ENCODE peak calls at places on chromosomes 12 and 14, in five cellular contexts. One of them, this sample, is unnamed.

GRCh38 chr14:71713061-71713850 is 219.0 kb upstream of the RGS6 start:
- DNase-seq in A549: no peak
- DNase-seq in Peyer's patch: no peak
- DNase-seq in suprapubic skin: no peak
- DNase-seq in IMR-90: peak; percentile 57
- DNase-seq in this sample: no peak

GRCh38 chr14:93533437-93533836 is 102.7 kb downstream of the UNC79 start:
- DNase-seq in A549: no peak
- DNase-seq in Peyer's patch: no peak
- DNase-seq in suprapubic skin: no peak
- DNase-seq in IMR-90: no peak
- DNase-seq in this sample: no peak

GRCh38 chr14:29144598-29144997 is 378.0 kb downstream of the FOXG1 start:
- DNase-seq in A549: no peak
- DNase-seq in Peyer's patch: no peak
- DNase-seq in suprapubic skin: no peak
- DNase-seq in IMR-90: peak; percentile 99
- DNase-seq in this sample: no peak

GRCh38 chr14:104396682-104397470 is 182.7 kb upstream of the C14orf180 start:
- DNase-seq in A549: no peak
- DNase-seq in Peyer's patch: no peak
- DNase-seq in suprapubic skin: no peak
- DNase-seq in IMR-90: no peak
- DNase-seq in this sample: no peak

GRCh38 chr12:67774983-67775587 is 126.5 kb downstream of the DYRK2 start:
- DNase-seq in A549: no peak
- DNase-seq in Peyer's patch: no peak
- DNase-seq in suprapubic skin: no peak
- DNase-seq in IMR-90: peak; percentile 8
- DNase-seq in this sample: no peak

GRCh38 chr12:10220398-10221077 is 7.9 kb downstream of the GABARAPL1 start:
- DNase-seq in A549: no peak
- DNase-seq in Peyer's patch: no peak
- DNase-seq in suprapubic skin: peak; percentile 86
- DNase-seq in IMR-90: peak; percentile 64
- DNase-seq in this sample: no peak

GRCh38 chr12:131720921-131721320 is 10.0 kb downstream of the SFSWAP start:
- DNase-seq in A549: no peak
- DNase-seq in Peyer's patch: no peak
- DNase-seq in suprapubic skin: no peak
- DNase-seq in IMR-90: no peak
- DNase-seq in this sample: no peak

GRCh38 chr12:71447691-71448660 is 8.4 kb downstream of the LGR5 start:
- DNase-seq in A549: no peak
- DNase-seq in Peyer's patch: no peak
- DNase-seq in suprapubic skin: no peak
- DNase-seq in IMR-90: no peak
- DNase-seq in this sample: no peak

GRCh38 chr12:56723889-56724659 is 1.0 kb downstream of the NACA start:
- DNase-seq in A549: no peak
- DNase-seq in Peyer's patch: no peak
- DNase-seq in suprapubic skin: no peak
- DNase-seq in IMR-90: peak; percentile 86
- DNase-seq in this sample: peak; percentile 91

GRCh38 chr14:70045296-70045695 is 143.5 kb downstream of the SLC8A3 start:
- DNase-seq in A549: no peak
- DNase-seq in Peyer's patch: no peak
- DNase-seq in suprapubic skin: no peak
- DNase-seq in IMR-90: no peak
- DNase-seq in this sample: no peak

GRCh38 chr12:112496493-112496892 is 77.7 kb downstream of the PTPN11 start:
- DNase-seq in A549: no peak
- DNase-seq in Peyer's patch: no peak
- DNase-seq in suprapubic skin: no peak
- DNase-seq in IMR-90: no peak
- DNase-seq in this sample: no peak

GRCh38 chr12:104358353-104359003 is 54.9 kb downstream of the EID3 start:
- DNase-seq in A549: no peak
- DNase-seq in Peyer's patch: peak; percentile 59
- DNase-seq in suprapubic skin: no peak
- DNase-seq in IMR-90: peak; percentile 61
- DNase-seq in this sample: peak; percentile 64

DNA sequence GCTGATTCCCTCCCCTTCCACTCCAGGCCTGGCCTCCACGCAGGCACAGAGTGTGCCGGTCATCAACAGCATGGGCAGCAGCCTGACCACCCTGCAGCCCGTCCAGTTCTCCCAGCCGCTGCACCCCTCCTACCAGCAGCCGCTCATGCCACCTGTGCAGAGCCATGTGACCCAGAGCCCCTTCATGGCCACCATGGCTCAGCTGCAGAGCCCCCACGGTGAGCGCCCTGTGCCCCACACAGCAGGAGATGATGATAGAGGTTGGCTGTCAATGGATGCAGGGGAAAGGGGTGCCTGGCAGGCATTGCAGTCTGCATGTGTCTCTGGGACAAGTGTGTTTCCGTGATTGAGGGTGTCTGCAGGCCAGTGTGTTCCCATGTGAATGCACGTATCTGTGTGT is 18.8 kb downstream of the C12orf43 start:
- DNase-seq in A549: no peak
- DNase-seq in Peyer's patch: no peak
- DNase-seq in suprapubic skin: no peak
- DNase-seq in IMR-90: no peak
- DNase-seq in this sample: no peak
- TF ChIP-seq POLR2A in A549: no peak
- TF ChIP-seq POLR2A in Peyer's patch: no peak
- TF ChIP-seq POLR2A in suprapubic skin: no peak
- TF ChIP-seq POLR2A in IMR-90: no peak
- TF ChIP-seq POLR2A in this sample: no peak

GRCh38 chr12:6214633-6215032 is 14.4 kb downstream of the CD9 start:
- DNase-seq in A549: no peak
- DNase-seq in Peyer's patch: no peak
- DNase-seq in suprapubic skin: no peak
- DNase-seq in IMR-90: no peak
- DNase-seq in this sample: no peak

GRCh38 chr12:6215120-6215807 is 15.1 kb downstream of the CD9 start:
- DNase-seq in A549: peak; percentile 43
- DNase-seq in Peyer's patch: peak; percentile 45
- DNase-seq in suprapubic skin: no peak
- DNase-seq in IMR-90: no peak
- DNase-seq in this sample: no peak

GRCh38 chr12:6216581-6216980 is 16.4 kb downstream of the CD9 start:
- DNase-seq in A549: no peak
- DNase-seq in Peyer's patch: no peak
- DNase-seq in suprapubic skin: no peak
- DNase-seq in IMR-90: no peak
- DNase-seq in this sample: no peak

GRCh38 chr12:6213969-6214368 is 13.8 kb downstream of the CD9 start:
- DNase-seq in A549: no peak
- DNase-seq in Peyer's patch: no peak
- DNase-seq in suprapubic skin: no peak
- DNase-seq in IMR-90: no peak
- DNase-seq in this sample: no peak

GRCh38 chr12:6215932-6216494 is 15.8 kb downstream of the CD9 start:
- DNase-seq in A549: peak; percentile 98
- DNase-seq in Peyer's patch: peak; percentile 78
- DNase-seq in suprapubic skin: peak; percentile 91
- DNase-seq in IMR-90: peak; percentile 33
- DNase-seq in this sample: no peak
- TF ChIP-seq POLR2A in A549: no peak
- TF ChIP-seq POLR2A in Peyer's patch: no peak
- TF ChIP-seq POLR2A in suprapubic skin: no peak
- TF ChIP-seq POLR2A in IMR-90: no peak
- TF ChIP-seq POLR2A in this sample: no peak

GRCh38 chr12:50188875-50189575 is 21.9 kb upstream of the CERS5 start:
- DNase-seq in A549: no peak
- DNase-seq in Peyer's patch: no peak
- DNase-seq in suprapubic skin: no peak
- DNase-seq in IMR-90: no peak
- DNase-seq in this sample: no peak
- TF ChIP-seq POLR2A in A549: no peak
- TF ChIP-seq POLR2A in Peyer's patch: no peak
- TF ChIP-seq POLR2A in suprapubic skin: no peak
- TF ChIP-seq POLR2A in IMR-90: no peak
- TF ChIP-seq POLR2A in this sample: no peak

DNA sequence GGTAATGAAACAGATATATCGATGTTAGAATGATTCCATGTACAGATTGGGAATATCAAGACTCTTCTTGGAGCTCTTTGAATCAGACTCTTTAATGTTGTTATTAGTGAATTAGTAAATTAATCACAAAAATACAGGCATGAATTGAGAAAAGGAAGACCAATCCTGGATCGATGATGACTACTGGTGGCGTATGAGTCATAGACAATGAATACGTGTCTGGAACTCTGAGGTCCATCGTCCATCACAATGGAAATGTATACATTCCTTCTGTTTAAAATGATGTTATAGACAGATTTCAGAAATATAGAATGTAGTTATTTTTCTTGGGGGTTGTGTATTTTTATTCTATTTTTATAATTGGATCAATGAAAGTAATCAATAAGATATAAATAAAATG is 80.2 kb upstream of the RTL1 start:
- DNase-seq in A549: no peak
- DNase-seq in Peyer's patch: no peak
- DNase-seq in suprapubic skin: no peak
- DNase-seq in IMR-90: no peak
- DNase-seq in this sample: no peak
- TF ChIP-seq POLR2A in A549: no peak
- TF ChIP-seq POLR2A in Peyer's patch: no peak
- TF ChIP-seq POLR2A in suprapubic skin: no peak
- TF ChIP-seq POLR2A in IMR-90: no peak
- TF ChIP-seq POLR2A in this sample: no peak

DNA sequence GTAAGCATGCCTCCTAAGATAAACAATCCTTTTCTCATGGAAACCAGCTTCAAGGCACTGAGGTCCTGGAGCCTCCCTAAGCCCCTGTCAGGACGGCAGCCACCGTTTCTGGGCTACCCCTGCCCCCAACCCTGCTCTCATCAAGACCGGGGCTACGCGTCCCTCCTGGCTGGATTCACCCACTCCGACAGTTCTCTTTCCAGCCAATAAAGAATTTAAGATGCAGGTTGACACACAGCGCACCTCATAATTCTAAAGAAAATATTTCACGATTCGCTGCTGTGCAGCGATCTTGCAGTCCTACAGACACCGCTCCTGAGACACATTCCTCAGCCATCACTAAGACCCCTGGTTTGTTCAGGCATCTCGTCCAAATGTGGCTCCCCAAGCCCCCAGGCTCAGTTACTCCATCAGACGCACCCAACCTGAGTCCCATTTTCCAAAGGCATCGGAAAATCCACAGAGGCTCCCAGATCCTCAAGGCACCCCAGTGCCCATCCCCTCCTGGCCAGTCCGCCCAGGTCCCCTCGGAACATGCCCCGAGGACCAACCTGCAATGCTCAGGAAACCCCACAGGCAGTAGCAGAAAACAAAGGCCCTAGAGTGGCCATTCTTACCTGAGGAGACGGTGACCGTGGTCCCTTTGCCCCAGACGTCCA is 336.3 kb downstream of the TMEM121 start:
- DNase-seq in A549: no peak
- DNase-seq in Peyer's patch: no peak
- DNase-seq in suprapubic skin: peak; percentile 53
- DNase-seq in IMR-90: no peak
- DNase-seq in this sample: no peak
- TF ChIP-seq POLR2A in A549: no peak
- TF ChIP-seq POLR2A in Peyer's patch: no peak
- TF ChIP-seq POLR2A in suprapubic skin: no peak
- TF ChIP-seq POLR2A in IMR-90: no peak
- TF ChIP-seq POLR2A in this sample: no peak

GRCh38 chr12:6823161-6824084 is 1.8 kb downstream of the GPR162 start:
- DNase-seq in A549: no peak
- DNase-seq in Peyer's patch: no peak
- DNase-seq in suprapubic skin: no peak
- DNase-seq in IMR-90: no peak
- DNase-seq in this sample: no peak

GRCh38 chr12:6820171-6820570 is 1.4 kb upstream of the GPR162 start:
- DNase-seq in A549: no peak
- DNase-seq in Peyer's patch: no peak
- DNase-seq in suprapubic skin: no peak
- DNase-seq in IMR-90: no peak
- DNase-seq in this sample: no peak

GRCh38 chr12:6821271-6821673 is 349 bp upstream of the GPR162 start:
- DNase-seq in A549: peak; percentile 29
- DNase-seq in Peyer's patch: no peak
- DNase-seq in suprapubic skin: no peak
- DNase-seq in IMR-90: peak; percentile 80
- DNase-seq in this sample: no peak

GRCh38 chr12:6822461-6823135 is 977 bp downstream of the GPR162 start:
- DNase-seq in A549: no peak
- DNase-seq in Peyer's patch: no peak
- DNase-seq in suprapubic skin: no peak
- DNase-seq in IMR-90: no peak
- DNase-seq in this sample: no peak

DNA sequence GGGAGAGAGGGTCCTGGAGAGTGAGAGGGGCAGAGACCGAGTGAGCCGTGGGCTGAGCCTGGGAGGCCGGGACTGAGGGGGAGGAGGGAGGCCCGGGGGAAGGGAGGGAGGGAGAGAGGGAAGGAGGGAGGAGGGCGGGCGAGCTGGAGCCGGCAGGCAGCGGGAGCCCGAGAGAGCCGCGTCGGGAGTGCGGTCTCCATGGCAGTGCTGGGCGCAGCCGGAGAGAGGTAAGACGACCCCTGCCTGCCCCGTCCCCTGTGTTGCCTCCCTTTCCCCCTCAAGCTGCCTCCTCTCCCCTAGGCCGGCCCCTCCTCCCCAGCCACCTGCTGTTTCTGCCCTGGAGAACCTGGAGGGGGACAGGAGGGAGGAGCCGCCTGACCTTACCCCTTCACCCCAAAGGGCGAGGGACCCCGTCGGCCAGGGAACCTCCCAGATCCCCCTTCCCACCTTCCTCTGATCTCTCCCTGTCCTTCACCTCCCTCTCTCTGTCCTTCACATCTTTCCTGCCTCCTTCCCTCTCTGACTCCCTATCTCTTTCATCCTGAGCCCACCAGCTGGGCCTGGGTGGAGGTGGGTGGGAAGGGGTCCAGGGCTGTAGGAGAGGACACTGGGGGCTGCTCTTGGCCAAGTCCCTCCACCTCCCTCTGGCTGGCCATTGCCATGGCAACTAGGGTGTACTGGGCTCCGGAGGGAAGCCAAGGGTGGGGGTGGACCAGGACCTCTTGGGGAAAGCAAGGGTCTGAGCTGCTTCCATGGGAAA is at the start of gene GPR162:
- DNase-seq in A549: peak; percentile 35
- DNase-seq in Peyer's patch: peak; percentile 54
- DNase-seq in suprapubic skin: no peak
- DNase-seq in IMR-90: peak; percentile 48
- DNase-seq in this sample: no peak
- TF ChIP-seq POLR2A in A549: peak; percentile 7
- TF ChIP-seq POLR2A in Peyer's patch: no peak
- TF ChIP-seq POLR2A in suprapubic skin: no peak
- TF ChIP-seq POLR2A in IMR-90: no peak
- TF ChIP-seq POLR2A in this sample: no peak

This sample was measured in erythroblast.